ENCODE peak calls at places on chromosomes 7 and 10, in ten cellular contexts. S is small intestine, A is coronary artery, Z is right atrium auricular region, T is SK-N-SH, C is aorta, F is pancreas, J is tibial artery, D is DND-41, E is GM23338. Y is an unnamed sample.

GRCh38 chr10:75261813-75262725 is 26.3 kb upstream of the COMTD1 start:
- DNase-seq in S (peak; percentile 46), A (no peak), Z (no peak), T (peak; percentile 66), C (no peak), F (peak; percentile 90), J (no peak), D (no peak), E (no peak), Y (no peak)

GRCh38 chr7:93172683-93173082 is 24.5 kb upstream of the SAMD9L start:
- DNase-seq in S (no peak), A (no peak), Z (no peak), T (no peak), C (no peak), F (no peak), J (no peak), D (no peak), E (no peak), Y (no peak)

GRCh38 chr7:6227294-6227846 is 45.1 kb downstream of the CYTH3 start:
- DNase-seq in S (no peak), A (no peak), Z (no peak), T (peak; percentile 54), C (no peak), F (no peak), J (no peak), D (no peak), E (no peak), Y (no peak)

GRCh38 chr10:59134302-59134701 is 42.1 kb upstream of the PHYHIPL start:
- DNase-seq in S (no peak), A (no peak), Z (no peak), T (no peak), C (no peak), F (no peak), J (no peak), D (no peak), E (no peak), Y (no peak)

GRCh38 chr7:4159761-4160554 is 522.1 kb upstream of the FOXK1 start:
- DNase-seq in S (no peak), A (no peak), Z (no peak), T (no peak), C (no peak), F (no peak), J (no peak), D (no peak), E (no peak), Y (no peak)

GRCh38 chr7:115087437-115087836 is 165.5 kb downstream of the MDFIC start:
- DNase-seq in S (no peak), A (no peak), Z (no peak), T (no peak), C (no peak), F (peak; percentile 20), J (no peak), D (no peak), E (peak; percentile 32), Y (no peak)

GRCh38 chr10:34351161-34351560 is 463.9 kb downstream of the PARD3 start:
- DNase-seq in S (no peak), A (no peak), Z (no peak), T (no peak), C (no peak), F (no peak), J (no peak), D (no peak), E (no peak), Y (no peak)

GRCh38 chr7:98622926-98623325 is 5.8 kb downstream of the NPTX2 start:
- DNase-seq in S (no peak), A (no peak), Z (no peak), T (no peak), C (no peak), F (no peak), J (no peak), D (no peak), E (no peak), Y (no peak)

GRCh38 chr7:17546206-17546998 is 247.9 kb downstream of the AHR start:
- DNase-seq in S (no peak), A (no peak), Z (no peak), T (no peak), C (no peak), F (no peak), J (no peak), D (no peak), E (no peak), Y (no peak)

GRCh38 chr10:11236234-11236633 is 218.6 kb downstream of the CELF2 start:
- DNase-seq in S (no peak), A (no peak), Z (no peak), T (no peak), C (no peak), F (no peak), J (no peak), D (peak; percentile 50), E (no peak), Y (no peak)

DNA sequence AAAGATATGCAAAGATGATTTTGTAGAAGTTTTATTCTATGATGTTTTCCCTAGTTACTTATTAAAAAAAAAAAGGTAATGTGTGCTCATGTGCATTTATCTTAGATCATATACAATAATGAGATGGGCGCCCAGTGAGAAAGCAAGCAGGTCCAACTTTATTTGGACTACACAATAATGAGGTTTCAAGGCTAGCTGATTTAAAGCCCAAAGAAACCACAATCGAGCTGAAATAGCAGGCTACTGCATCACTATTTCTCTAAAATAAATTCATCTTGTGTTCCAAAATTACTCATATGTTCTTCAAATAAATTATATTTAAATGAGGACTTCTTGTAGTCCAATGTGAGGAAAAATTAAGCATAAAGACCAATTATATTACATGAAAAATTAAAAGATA is 110.1 kb downstream of the JMJD1C start:
- DNase-seq in S (no peak), A (no peak), Z (no peak), T (no peak), C (no peak), F (no peak), J (no peak), D (no peak), E (no peak), Y (no peak)
- H3K27ac ChIP-seq in S (no peak overlapping the region), A (no peak overlapping the region), Z (no peak overlapping the region), T (no peak overlapping the region), C (no peak overlapping the region), F (no peak overlapping the region), J (no peak overlapping the region), D (no peak overlapping the region), E (peak overlapping the region; percentile 1), Y (no peak overlapping the region)

GRCh38 chr7:44885394-44886317 is at the start of gene PURB:
- DNase-seq in S (peak; percentile 95), A (peak; percentile 97), Z (peak; percentile 95), T (peak; percentile 99), C (peak; percentile 96), F (peak; percentile 94), J (peak; percentile 93), D (peak; percentile 95), E (peak; percentile 96), Y (peak; percentile 97)

GRCh38 chr7:44889096-44889775 is 3.9 kb upstream of the PURB start:
- DNase-seq in S (no peak), A (no peak), Z (no peak), T (no peak), C (no peak), F (no peak), J (no peak), D (no peak), E (no peak), Y (no peak)

GRCh38 chr7:44884553-44885393 is 557 bp downstream of the PURB start:
- DNase-seq in S (peak; percentile 27), A (peak; percentile 79), Z (no peak), T (peak; percentile 72), C (peak; percentile 72), F (peak; percentile 37), J (peak; percentile 45), D (peak; percentile 68), E (peak; percentile 57), Y (peak; percentile 22)

GRCh38 chr7:44883961-44884360 is 1.4 kb downstream of the PURB start:
- DNase-seq in S (no peak), A (no peak), Z (no peak), T (no peak), C (no peak), F (no peak), J (no peak), D (no peak), E (no peak), Y (no peak)

DNA sequence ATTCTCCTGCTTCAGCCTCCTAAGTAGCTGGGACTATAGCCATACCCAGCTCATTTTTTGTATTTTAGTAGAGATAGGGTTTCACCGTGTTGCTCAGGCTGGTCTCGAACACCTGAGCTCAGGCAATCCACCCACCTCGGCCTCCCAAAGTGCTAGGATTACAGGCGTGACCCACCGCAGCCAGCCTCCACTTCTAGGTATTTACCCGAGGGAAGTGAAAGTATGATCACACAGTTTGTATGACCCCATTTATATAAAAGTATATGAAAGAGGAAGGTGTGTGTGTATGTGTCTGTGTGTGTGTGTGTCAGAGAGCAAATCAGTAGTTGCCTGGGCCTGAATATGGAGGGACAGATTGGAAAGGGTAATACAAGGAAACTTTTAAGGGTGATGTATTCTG is 2.0 kb upstream of the PURB start:
- DNase-seq in S (no peak), A (no peak), Z (no peak), T (no peak), C (no peak), F (no peak), J (no peak), D (no peak), E (no peak), Y (no peak)
- H3K4me3 ChIP-seq in S (no peak overlapping the region), A (no peak overlapping the region), Z (no peak overlapping the region), T (no peak overlapping the region), C (no peak overlapping the region), F (no peak overlapping the region), J (no peak overlapping the region), D (no peak overlapping the region), E (no peak overlapping the region), Y (no peak overlapping the region)

GRCh38 chr7:102976493-102976892 is 63.7 kb downstream of the LRRC17 start:
- DNase-seq in S (no peak), A (no peak), Z (no peak), T (no peak), C (no peak), F (no peak), J (no peak), D (no peak), E (no peak), Y (no peak)

GRCh38 chr7:102978280-102978679 is 65.5 kb downstream of the LRRC17 start:
- DNase-seq in S (peak; percentile 21), A (peak; percentile 87), Z (no peak), T (no peak), C (peak; percentile 88), F (no peak), J (peak; percentile 68), D (no peak), E (peak; percentile 17), Y (no peak)

GRCh38 chr7:102975854-102976253 is 63.1 kb downstream of the LRRC17 start:
- DNase-seq in S (no peak), A (no peak), Z (no peak), T (no peak), C (no peak), F (no peak), J (no peak), D (no peak), E (no peak), Y (no peak)

GRCh38 chr7:102974366-102975236 is 61.8 kb downstream of the LRRC17 start:
- DNase-seq in S (no peak), A (no peak), Z (no peak), T (no peak), C (no peak), F (no peak), J (no peak), D (no peak), E (peak; percentile 69), Y (no peak)

GRCh38 chr7:102973096-102973802 is 60.4 kb downstream of the LRRC17 start:
- DNase-seq in S (no peak), A (no peak), Z (no peak), T (no peak), C (peak; percentile 60), F (no peak), J (no peak), D (no peak), E (peak; percentile 14), Y (no peak)
- H3K27ac ChIP-seq in S (no peak overlapping the region), A (peak overlapping the region; percentile 52), Z (no peak overlapping the region), T (no peak overlapping the region), C (no peak overlapping the region), F (no peak overlapping the region), J (peak overlapping the region; percentile 12), D (no peak overlapping the region), E (no peak overlapping the region), Y (no peak overlapping the region)

GRCh38 chr7:28483868-28484267 is 71.5 kb downstream of the CREB5 start:
- DNase-seq in S (no peak), A (no peak), Z (no peak), T (no peak), C (no peak), F (no peak), J (no peak), D (no peak), E (no peak), Y (no peak)
- H3K4me3 ChIP-seq in S (no peak overlapping the region), A (no peak overlapping the region), Z (no peak overlapping the region), T (no peak overlapping the region), C (no peak overlapping the region), F (no peak overlapping the region), J (no peak overlapping the region), D (no peak overlapping the region), E (no peak overlapping the region), Y (no peak overlapping the region)

Y was measured in naive thymus-derived CD4-positive, alpha-beta T cell.